ENCODE peak calls at places on chromosomes 16 and 17, in four cellular contexts. One of them, this sample, is unnamed.

GRCh38 chr17:48576479-48577309 is 1.5 kb downstream of the HOXB4 start:
- DNase-seq in bronchial epithelial cell: no peak
- DNase-seq in transverse colon: no peak
- DNase-seq in AG04449: no peak
- DNase-seq in this sample: no peak

GRCh38 chr17:78040561-78041400 is 82.3 kb downstream of the TNRC6C start:
- DNase-seq in bronchial epithelial cell: peak; percentile 39
- DNase-seq in transverse colon: peak; percentile 41
- DNase-seq in AG04449: no peak
- DNase-seq in this sample: no peak

GRCh38 chr16:89720520-89720858 is 209 bp downstream of the VPS9D1 start:
- DNase-seq in bronchial epithelial cell: no peak
- DNase-seq in transverse colon: peak; percentile 75
- DNase-seq in AG04449: no peak
- DNase-seq in this sample: no peak

GRCh38 chr17:64048805-64049204 is 28.4 kb upstream of the ICAM2 start:
- DNase-seq in bronchial epithelial cell: no peak
- DNase-seq in transverse colon: no peak
- DNase-seq in AG04449: no peak
- DNase-seq in this sample: no peak

GRCh38 chr16:67490330-67491096 is 7.2 kb upstream of the AGRP start:
- DNase-seq in bronchial epithelial cell: peak; percentile 70
- DNase-seq in transverse colon: no peak
- DNase-seq in AG04449: no peak
- DNase-seq in this sample: no peak

GRCh38 chr17:7177210-7177953 is 1.8 kb downstream of the ASGR1 start:
- DNase-seq in bronchial epithelial cell: peak; percentile 41
- DNase-seq in transverse colon: peak; percentile 71
- DNase-seq in AG04449: no peak
- DNase-seq in this sample: no peak

GRCh38 chr17:57557793-57558681 is 187.1 kb downstream of the CCDC182 start:
- DNase-seq in bronchial epithelial cell: peak; percentile 84
- DNase-seq in transverse colon: no peak
- DNase-seq in AG04449: peak; percentile 21
- DNase-seq in this sample: no peak

GRCh38 chr17:34997355-34997862 is 17.1 kb downstream of the LIG3 start:
- DNase-seq in bronchial epithelial cell: no peak
- DNase-seq in transverse colon: peak; percentile 38
- DNase-seq in AG04449: peak; percentile 55
- DNase-seq in this sample: peak; percentile 68

GRCh38 chr17:31587462-31587861 is 196.0 kb downstream of the RAB11FIP4 start:
- DNase-seq in bronchial epithelial cell: no peak
- DNase-seq in transverse colon: no peak
- DNase-seq in AG04449: no peak
- DNase-seq in this sample: no peak

GRCh38 chr17:77692571-77693161 is 265.8 kb upstream of the TNRC6C start:
- DNase-seq in bronchial epithelial cell: peak; percentile 42
- DNase-seq in transverse colon: no peak
- DNase-seq in AG04449: no peak
- DNase-seq in this sample: no peak

GRCh38 chr17:57861737-57862409 is 12.0 kb upstream of the MRPS23 start:
- DNase-seq in bronchial epithelial cell: no peak
- DNase-seq in transverse colon: peak; percentile 66
- DNase-seq in AG04449: no peak
- DNase-seq in this sample: no peak

GRCh38 chr17:65531508-65532431 is 29.7 kb downstream of the AXIN2 start:
- DNase-seq in bronchial epithelial cell: no peak
- DNase-seq in transverse colon: peak; percentile 63
- DNase-seq in AG04449: no peak
- DNase-seq in this sample: no peak

GRCh38 chr16:13540771-13541170 is 379.2 kb upstream of the ERCC4 start:
- DNase-seq in bronchial epithelial cell: no peak
- DNase-seq in transverse colon: no peak
- DNase-seq in AG04449: no peak
- DNase-seq in this sample: no peak

GRCh38 chr16:13543850-13544249 is 376.1 kb upstream of the ERCC4 start:
- DNase-seq in bronchial epithelial cell: no peak
- DNase-seq in transverse colon: no peak
- DNase-seq in AG04449: no peak
- DNase-seq in this sample: no peak

GRCh38 chr16:13542284-13542683 is 377.7 kb upstream of the ERCC4 start:
- DNase-seq in bronchial epithelial cell: no peak
- DNase-seq in transverse colon: no peak
- DNase-seq in AG04449: no peak
- DNase-seq in this sample: no peak
- H3K4me3 ChIP-seq in bronchial epithelial cell: no peak overlapping the region
- H3K4me3 ChIP-seq in transverse colon: no peak overlapping the region
- H3K4me3 ChIP-seq in AG04449: no peak overlapping the region
- H3K4me3 ChIP-seq in this sample: no peak overlapping the region

GRCh38 chr16:75064403-75065148 is 52.0 kb downstream of the LDHD start:
- DNase-seq in bronchial epithelial cell: peak; percentile 86
- DNase-seq in transverse colon: peak; percentile 69
- DNase-seq in AG04449: no peak
- DNase-seq in this sample: no peak
- H3K4me3 ChIP-seq in bronchial epithelial cell: peak overlapping the region; percentile 2
- H3K4me3 ChIP-seq in transverse colon: no peak overlapping the region
- H3K4me3 ChIP-seq in AG04449: no peak overlapping the region
- H3K4me3 ChIP-seq in this sample: no peak overlapping the region

GRCh38 chr17:27354051-27354490 is 60.2 kb downstream of the WSB1 start:
- DNase-seq in bronchial epithelial cell: no peak
- DNase-seq in transverse colon: no peak
- DNase-seq in AG04449: no peak
- DNase-seq in this sample: no peak
- H3K4me3 ChIP-seq in bronchial epithelial cell: peak overlapping the region; percentile 28
- H3K4me3 ChIP-seq in transverse colon: no peak overlapping the region
- H3K4me3 ChIP-seq in AG04449: peak overlapping the region; percentile 54
- H3K4me3 ChIP-seq in this sample: peak overlapping the region; percentile 48

DNA sequence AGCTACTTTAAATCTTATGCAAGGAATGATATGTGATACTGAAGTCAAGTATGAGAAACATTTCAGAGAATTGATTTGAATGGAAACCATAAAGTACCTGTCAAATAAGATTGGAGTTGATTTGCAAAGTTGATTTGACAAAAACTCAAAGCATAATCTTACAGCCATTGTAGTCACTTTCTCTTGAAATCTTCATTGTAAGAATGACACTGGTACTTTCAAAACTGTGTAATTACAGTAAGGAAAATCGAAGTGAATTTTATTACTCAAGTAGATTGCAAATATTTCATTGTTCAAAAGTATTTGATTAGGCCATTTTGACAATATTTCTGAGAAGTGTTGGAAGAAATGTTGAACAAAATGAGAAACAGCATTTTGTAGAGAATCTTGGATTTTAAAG is 3.6 kb downstream of the CPD start:
- DNase-seq in bronchial epithelial cell: no peak
- DNase-seq in transverse colon: no peak
- DNase-seq in AG04449: no peak
- DNase-seq in this sample: no peak
- H3K4me3 ChIP-seq in bronchial epithelial cell: no peak overlapping the region
- H3K4me3 ChIP-seq in transverse colon: no peak overlapping the region
- H3K4me3 ChIP-seq in AG04449: no peak overlapping the region
- H3K4me3 ChIP-seq in this sample: no peak overlapping the region

GRCh38 chr16:69720822-69721430 is 5.4 kb downstream of the NQO1 start:
- DNase-seq in bronchial epithelial cell: no peak
- DNase-seq in transverse colon: no peak
- DNase-seq in AG04449: no peak
- DNase-seq in this sample: no peak

GRCh38 chr16:69724414-69724873 is 1.9 kb downstream of the NQO1 start:
- DNase-seq in bronchial epithelial cell: no peak
- DNase-seq in transverse colon: no peak
- DNase-seq in AG04449: no peak
- DNase-seq in this sample: no peak

GRCh38 chr16:69724981-69725479 is 1.3 kb downstream of the NQO1 start:
- DNase-seq in bronchial epithelial cell: no peak
- DNase-seq in transverse colon: no peak
- DNase-seq in AG04449: no peak
- DNase-seq in this sample: no peak

GRCh38 chr16:69718365-69718764 is 8.0 kb downstream of the NQO1 start:
- DNase-seq in bronchial epithelial cell: no peak
- DNase-seq in transverse colon: no peak
- DNase-seq in AG04449: no peak
- DNase-seq in this sample: no peak

GRCh38 chr16:69721441-69721957 is 4.9 kb downstream of the NQO1 start:
- DNase-seq in bronchial epithelial cell: no peak
- DNase-seq in transverse colon: no peak
- DNase-seq in AG04449: no peak
- DNase-seq in this sample: no peak
- H3K4me3 ChIP-seq in bronchial epithelial cell: no peak overlapping the region
- H3K4me3 ChIP-seq in transverse colon: no peak overlapping the region
- H3K4me3 ChIP-seq in AG04449: no peak overlapping the region
- H3K4me3 ChIP-seq in this sample: no peak overlapping the region

GRCh38 chr16:27328937-27329336 is 15.2 kb downstream of the IL4R start:
- DNase-seq in bronchial epithelial cell: no peak
- DNase-seq in transverse colon: no peak
- DNase-seq in AG04449: no peak
- DNase-seq in this sample: no peak

GRCh38 chr16:27326738-27327585 is 13.2 kb downstream of the IL4R start:
- DNase-seq in bronchial epithelial cell: peak; percentile 90
- DNase-seq in transverse colon: peak; percentile 77
- DNase-seq in AG04449: peak; percentile 77
- DNase-seq in this sample: peak; percentile 91

GRCh38 chr16:27325736-27326135 is 12.0 kb downstream of the IL4R start:
- DNase-seq in bronchial epithelial cell: no peak
- DNase-seq in transverse colon: no peak
- DNase-seq in AG04449: no peak
- DNase-seq in this sample: no peak

GRCh38 chr16:27326251-27326650 is 12.5 kb downstream of the IL4R start:
- DNase-seq in bronchial epithelial cell: no peak
- DNase-seq in transverse colon: no peak
- DNase-seq in AG04449: no peak
- DNase-seq in this sample: no peak

DNA sequence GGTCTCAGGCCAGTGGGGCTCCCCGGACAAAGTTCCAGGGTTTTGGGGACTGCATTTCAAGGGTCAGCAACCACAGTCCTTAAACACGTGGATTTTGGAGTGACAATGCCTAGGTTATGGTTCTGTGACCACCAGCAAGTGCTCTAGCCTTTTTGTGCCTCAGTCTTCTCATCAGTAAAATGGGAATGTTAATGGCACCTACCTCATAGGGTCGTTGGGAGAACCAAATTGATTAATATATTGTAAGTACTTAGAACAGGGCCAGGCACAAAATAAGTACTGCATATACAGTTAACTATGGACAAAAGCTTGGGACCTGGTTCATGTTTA is 13.8 kb downstream of the IL4R start:
- DNase-seq in bronchial epithelial cell: no peak
- DNase-seq in transverse colon: no peak
- DNase-seq in AG04449: no peak
- DNase-seq in this sample: no peak
- H3K4me3 ChIP-seq in bronchial epithelial cell: no peak overlapping the region
- H3K4me3 ChIP-seq in transverse colon: no peak overlapping the region
- H3K4me3 ChIP-seq in AG04449: no peak overlapping the region
- H3K4me3 ChIP-seq in this sample: no peak overlapping the region

DNA sequence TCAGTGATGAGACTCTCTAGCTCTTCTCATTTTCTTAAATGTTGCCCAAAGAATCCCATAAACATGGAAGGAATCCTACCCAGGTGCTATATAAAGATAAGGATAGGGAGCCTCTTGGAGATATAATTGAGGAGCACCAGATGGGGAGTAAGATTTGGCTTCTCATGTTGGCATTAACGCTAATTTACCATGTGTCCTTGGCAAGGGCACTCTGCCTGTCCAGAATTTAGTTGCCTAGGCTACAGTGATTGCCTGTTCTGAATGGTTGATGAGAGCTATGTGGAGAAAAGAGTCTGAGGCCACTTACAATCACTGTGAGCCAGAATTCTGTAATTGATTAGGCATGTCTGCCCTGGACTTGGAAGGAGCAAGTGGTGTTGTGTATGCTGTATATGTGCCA is 1101.3 kb upstream of the RBFOX1 start:
- DNase-seq in bronchial epithelial cell: no peak
- DNase-seq in transverse colon: no peak
- DNase-seq in AG04449: no peak
- DNase-seq in this sample: no peak
- H3K4me3 ChIP-seq in bronchial epithelial cell: no peak overlapping the region
- H3K4me3 ChIP-seq in transverse colon: no peak overlapping the region
- H3K4me3 ChIP-seq in AG04449: no peak overlapping the region
- H3K4me3 ChIP-seq in this sample: no peak overlapping the region

This sample was measured in skeletal muscle cell.